ENCODE peak calls at places on chromosomes 5 and 9, in six cellular contexts. One of them, this sample, is unnamed.

GRCh38 chr9:126676102-126676684 is 62.5 kb downstream of the LMX1B start:
- DNase-seq in H1: peak; percentile 75
- DNase-seq in neuronal stem cell: no peak
- DNase-seq in trophoblast cell: no peak
- DNase-seq in IMR-90: no peak
- DNase-seq in mesendoderm: no peak
- DNase-seq in this sample: no peak

GRCh38 chr9:694499-695154 is 146.9 kb upstream of the DMRT1 start:
- DNase-seq in neuronal stem cell: no peak
- DNase-seq in trophoblast cell: peak; percentile 48
- DNase-seq in IMR-90: peak; percentile 93
- DNase-seq in mesendoderm: no peak
- DNase-seq in H1: no peak
- DNase-seq in this sample: peak; percentile 88

GRCh38 chr9:135479469-135480052 is at the start of gene PPP1R26:
- DNase-seq in mesendoderm: no peak
- DNase-seq in trophoblast cell: no peak
- DNase-seq in IMR-90: no peak
- DNase-seq in H1: no peak
- DNase-seq in neuronal stem cell: peak; percentile 31
- DNase-seq in this sample: no peak

GRCh38 chr5:176646707-176647029 is 616 bp upstream of the TSPAN17 start:
- DNase-seq in IMR-90: no peak
- DNase-seq in neuronal stem cell: no peak
- DNase-seq in H1: no peak
- DNase-seq in trophoblast cell: no peak
- DNase-seq in mesendoderm: no peak
- DNase-seq in this sample: no peak

GRCh38 chr9:73179594-73179993 is 27.9 kb downstream of the ANXA1 start:
- DNase-seq in neuronal stem cell: no peak
- DNase-seq in H1: no peak
- DNase-seq in trophoblast cell: no peak
- DNase-seq in IMR-90: peak; percentile 16
- DNase-seq in mesendoderm: no peak
- DNase-seq in this sample: no peak

GRCh38 chr5:97538916-97539315 is 355.9 kb upstream of the RIOK2 start:
- DNase-seq in trophoblast cell: no peak
- DNase-seq in H1: no peak
- DNase-seq in IMR-90: no peak
- DNase-seq in mesendoderm: no peak
- DNase-seq in neuronal stem cell: no peak
- DNase-seq in this sample: no peak

GRCh38 chr5:151243564-151243963 is 9.4 kb upstream of the GM2A start:
- DNase-seq in mesendoderm: no peak
- DNase-seq in H1: no peak
- DNase-seq in IMR-90: no peak
- DNase-seq in neuronal stem cell: no peak
- DNase-seq in trophoblast cell: no peak
- DNase-seq in this sample: no peak

GRCh38 chr5:104048231-104048630 is 485.6 kb upstream of the NUDT12 start:
- DNase-seq in neuronal stem cell: no peak
- DNase-seq in trophoblast cell: no peak
- DNase-seq in IMR-90: no peak
- DNase-seq in H1: no peak
- DNase-seq in mesendoderm: no peak
- DNase-seq in this sample: no peak

GRCh38 chr5:125865166-125865815 is 557.9 kb upstream of the GRAMD2B start:
- DNase-seq in mesendoderm: no peak
- DNase-seq in IMR-90: peak; percentile 3
- DNase-seq in neuronal stem cell: no peak
- DNase-seq in trophoblast cell: no peak
- DNase-seq in H1: no peak
- DNase-seq in this sample: no peak

GRCh38 chr9:109224751-109225150 is 57.7 kb upstream of the FRRS1L start:
- DNase-seq in H1: no peak
- DNase-seq in mesendoderm: no peak
- DNase-seq in IMR-90: no peak
- DNase-seq in trophoblast cell: no peak
- DNase-seq in neuronal stem cell: no peak
- DNase-seq in this sample: no peak

DNA sequence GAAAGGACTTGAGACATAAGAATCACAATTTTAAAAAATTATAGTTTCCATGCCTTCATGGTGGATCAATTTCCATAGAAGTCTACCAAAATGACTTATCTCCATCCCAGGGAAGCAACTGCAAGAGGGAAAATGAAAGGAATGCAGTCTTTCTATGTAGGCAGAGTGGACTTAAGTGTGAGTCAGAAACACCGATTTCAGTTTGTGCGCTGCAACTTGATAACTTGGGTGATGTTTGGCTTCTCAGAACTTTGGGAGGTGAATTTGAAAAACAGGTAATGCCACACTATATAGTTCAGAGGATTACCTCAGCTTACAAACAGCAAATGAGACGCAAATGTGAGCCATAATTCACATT is 708 bp upstream of the CSNK1G3 start:
- DNase-seq in trophoblast cell: peak; percentile 50
- DNase-seq in mesendoderm: peak; percentile 69
- DNase-seq in neuronal stem cell: peak; percentile 18
- DNase-seq in H1: no peak
- DNase-seq in IMR-90: peak; percentile 70
- DNase-seq in this sample: peak; percentile 66
- H2AK5ac ChIP-seq in trophoblast cell: no peak overlapping the region
- H2AK5ac ChIP-seq in mesendoderm: no peak overlapping the region
- H2AK5ac ChIP-seq in neuronal stem cell: no peak overlapping the region
- H2AK5ac ChIP-seq in H1: no peak overlapping the region
- H2AK5ac ChIP-seq in IMR-90: no peak overlapping the region
- H2AK5ac ChIP-seq in this sample: no peak overlapping the region

DNA sequence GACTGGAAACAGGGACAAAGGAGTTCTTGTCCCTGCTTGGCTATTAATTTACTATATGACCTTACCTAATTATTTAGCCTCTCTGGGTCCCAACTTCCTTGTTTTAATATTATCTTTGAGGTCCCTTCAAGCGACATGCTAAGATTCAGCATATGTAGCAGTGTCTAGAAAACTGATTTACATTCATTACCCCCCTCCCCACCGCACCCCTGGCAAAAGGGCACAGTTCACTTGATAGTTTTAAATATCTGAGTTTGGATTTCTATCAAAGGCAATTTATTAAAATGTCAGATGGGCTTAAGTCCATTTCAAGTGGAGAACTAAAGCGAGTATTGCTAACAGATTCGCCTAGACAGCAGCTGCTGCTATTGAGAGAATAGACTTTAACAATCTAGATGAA is 3.9 kb downstream of the CEMIP2 start:
- DNase-seq in H1: no peak
- DNase-seq in IMR-90: no peak
- DNase-seq in trophoblast cell: no peak
- DNase-seq in mesendoderm: no peak
- DNase-seq in neuronal stem cell: no peak
- DNase-seq in this sample: no peak
- H3K4me3 ChIP-seq in H1: no peak overlapping the region
- H3K4me3 ChIP-seq in IMR-90: no peak overlapping the region
- H3K4me3 ChIP-seq in trophoblast cell: no peak overlapping the region
- H3K4me3 ChIP-seq in mesendoderm: no peak overlapping the region
- H3K4me3 ChIP-seq in neuronal stem cell: peak overlapping the region; percentile 86
- H3K4me3 ChIP-seq in this sample: no peak overlapping the region

GRCh38 chr9:133347515-133347984 is 381 bp downstream of the MED22 start:
- DNase-seq in IMR-90: no peak
- DNase-seq in mesendoderm: peak; percentile 50
- DNase-seq in neuronal stem cell: peak; percentile 42
- DNase-seq in H1: peak; percentile 65
- DNase-seq in trophoblast cell: no peak
- DNase-seq in this sample: peak; percentile 51

GRCh38 chr9:133348763-133349573 is 950 bp downstream of the RPL7A start:
- DNase-seq in neuronal stem cell: no peak
- DNase-seq in H1: no peak
- DNase-seq in IMR-90: no peak
- DNase-seq in mesendoderm: no peak
- DNase-seq in trophoblast cell: no peak
- DNase-seq in this sample: no peak

GRCh38 chr9:133349965-133350624 is 2.1 kb downstream of the RPL7A start:
- DNase-seq in neuronal stem cell: no peak
- DNase-seq in trophoblast cell: no peak
- DNase-seq in IMR-90: no peak
- DNase-seq in H1: no peak
- DNase-seq in mesendoderm: no peak
- DNase-seq in this sample: no peak

GRCh38 chr9:133346021-133346713 is 1.8 kb downstream of the MED22 start:
- DNase-seq in IMR-90: no peak
- DNase-seq in mesendoderm: no peak
- DNase-seq in H1: no peak
- DNase-seq in neuronal stem cell: no peak
- DNase-seq in trophoblast cell: no peak
- DNase-seq in this sample: no peak

DNA sequence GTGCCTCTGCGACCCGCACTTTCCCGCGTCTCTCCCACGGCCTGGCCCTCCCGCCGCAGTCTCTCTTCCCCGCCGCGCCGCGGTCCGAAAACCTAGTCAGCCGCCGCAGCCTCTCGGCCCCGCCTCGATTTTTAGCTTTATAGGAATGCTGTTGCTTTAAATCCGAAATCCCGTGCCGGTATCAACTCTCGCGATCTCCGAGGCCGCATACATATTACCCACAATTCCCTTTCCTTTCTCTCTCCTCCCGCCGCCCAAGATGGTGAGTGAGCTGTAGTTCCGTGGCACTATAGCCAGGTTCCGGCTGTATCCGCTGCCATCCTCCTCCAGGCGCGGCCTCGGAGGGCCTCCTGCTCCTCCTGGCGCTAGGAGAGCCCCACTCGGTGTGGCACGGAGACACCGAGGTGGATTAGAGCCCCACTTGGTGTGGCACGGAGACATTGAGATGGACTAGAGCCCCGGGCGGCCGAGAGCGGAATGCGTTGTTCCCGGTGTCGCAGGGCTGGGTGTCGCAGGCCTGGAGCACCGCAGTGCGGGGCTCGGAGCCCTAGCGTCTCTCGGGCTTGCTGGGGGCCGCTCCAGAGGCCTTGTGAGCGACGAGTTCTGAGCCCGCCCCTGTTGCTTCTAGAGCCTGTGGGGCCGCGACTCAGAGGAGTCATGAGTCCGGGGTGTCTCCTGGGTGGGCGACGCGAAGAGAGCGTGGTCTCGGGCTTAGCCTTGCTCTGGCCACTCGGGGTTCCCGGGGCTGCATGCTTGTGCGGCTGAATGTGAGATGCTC is at the start of the genes MED22 and RPL7A:
- DNase-seq in H1: peak; percentile 93
- DNase-seq in trophoblast cell: peak; percentile 96
- DNase-seq in neuronal stem cell: peak; percentile 95
- DNase-seq in mesendoderm: peak; percentile 98
- DNase-seq in IMR-90: peak; percentile 96
- DNase-seq in this sample: peak; percentile 97
- H2AK5ac ChIP-seq in H1: peak within 1 kb of the TSS; percentile 75
- H2AK5ac ChIP-seq in trophoblast cell: peak within 1 kb of the TSS; percentile 99
- H2AK5ac ChIP-seq in neuronal stem cell: peak within 1 kb of the TSS; percentile 99
- H2AK5ac ChIP-seq in mesendoderm: peak within 1 kb of the TSS; percentile 82
- H2AK5ac ChIP-seq in IMR-90: peak within 1 kb of the TSS; percentile 93
- H2AK5ac ChIP-seq in this sample: peak within 1 kb of the TSS; percentile 7

GRCh38 chr9:137411260-137411659 is 11.7 kb downstream of the EXD3 start:
- DNase-seq in trophoblast cell: no peak
- DNase-seq in H1: no peak
- DNase-seq in neuronal stem cell: no peak
- DNase-seq in mesendoderm: no peak
- DNase-seq in IMR-90: no peak
- DNase-seq in this sample: no peak
- H3K4me3 ChIP-seq in trophoblast cell: no peak overlapping the region
- H3K4me3 ChIP-seq in H1: no peak overlapping the region
- H3K4me3 ChIP-seq in neuronal stem cell: no peak overlapping the region
- H3K4me3 ChIP-seq in mesendoderm: no peak overlapping the region
- H3K4me3 ChIP-seq in IMR-90: no peak overlapping the region
- H3K4me3 ChIP-seq in this sample: no peak overlapping the region